ENCODE peak calls at places on chromosome 19, in nine cellular contexts. One of them, this sample, is unnamed.
A peak's percentile ranks its signal among the peaks of the same experiment; 100 is the strongest.

GRCh38 chr19:56120371-56121179 is 520 bp downstream of the ZNF787 start:
- DNase-seq in esophagus squamous epithelium: peak; percentile 39
- DNase-seq in frontal cortex: peak; percentile 85
- DNase-seq in breast epithelium: peak; percentile 48
- DNase-seq in aorta: peak; percentile 94
- DNase-seq in ELR: peak; percentile 83
- DNase-seq in nucleus accumbens: no peak
- DNase-seq in neuronal stem cell: no peak
- DNase-seq in SK-MEL-5: peak; percentile 86
- DNase-seq in this sample: peak; percentile 77

GRCh38 chr19:19321143-19321577 is 531 bp downstream of the MAU2 start:
- DNase-seq in esophagus squamous epithelium: no peak
- DNase-seq in frontal cortex: no peak
- DNase-seq in breast epithelium: no peak
- DNase-seq in aorta: no peak
- DNase-seq in ELR: peak; percentile 44
- DNase-seq in nucleus accumbens: no peak
- DNase-seq in neuronal stem cell: peak; percentile 23
- DNase-seq in SK-MEL-5: no peak
- DNase-seq in this sample: no peak

GRCh38 chr19:10855879-10856522 is 7.8 kb downstream of the C19orf38 start:
- DNase-seq in esophagus squamous epithelium: no peak
- DNase-seq in frontal cortex: no peak
- DNase-seq in breast epithelium: no peak
- DNase-seq in aorta: no peak
- DNase-seq in ELR: peak; percentile 60
- DNase-seq in nucleus accumbens: no peak
- DNase-seq in neuronal stem cell: no peak
- DNase-seq in SK-MEL-5: peak; percentile 55
- DNase-seq in this sample: no peak

GRCh38 chr19:51119675-51120074 is 5.0 kb upstream of the SIGLEC9 start:
- DNase-seq in esophagus squamous epithelium: no peak
- DNase-seq in frontal cortex: no peak
- DNase-seq in breast epithelium: no peak
- DNase-seq in aorta: no peak
- DNase-seq in ELR: no peak
- DNase-seq in nucleus accumbens: no peak
- DNase-seq in neuronal stem cell: no peak
- DNase-seq in SK-MEL-5: no peak
- DNase-seq in this sample: no peak

GRCh38 chr19:56958428-56958827 is 117.9 kb upstream of the PEG3 start:
- DNase-seq in esophagus squamous epithelium: no peak
- DNase-seq in frontal cortex: no peak
- DNase-seq in breast epithelium: no peak
- DNase-seq in aorta: no peak
- DNase-seq in ELR: no peak
- DNase-seq in nucleus accumbens: no peak
- DNase-seq in neuronal stem cell: no peak
- DNase-seq in SK-MEL-5: no peak
- DNase-seq in this sample: no peak

GRCh38 chr19:1608414-1609391 is 3.4 kb upstream of the UQCR11 start:
- DNase-seq in esophagus squamous epithelium: no peak
- DNase-seq in frontal cortex: no peak
- DNase-seq in breast epithelium: no peak
- DNase-seq in aorta: no peak
- DNase-seq in ELR: peak; percentile 45
- DNase-seq in nucleus accumbens: no peak
- DNase-seq in neuronal stem cell: no peak
- DNase-seq in SK-MEL-5: no peak
- DNase-seq in this sample: no peak

GRCh38 chr19:49368711-49369358 is 5.2 kb downstream of the DKKL1 start:
- DNase-seq in esophagus squamous epithelium: no peak
- DNase-seq in frontal cortex: no peak
- DNase-seq in breast epithelium: no peak
- DNase-seq in aorta: no peak
- DNase-seq in ELR: no peak
- DNase-seq in nucleus accumbens: no peak
- DNase-seq in neuronal stem cell: no peak
- DNase-seq in SK-MEL-5: no peak
- DNase-seq in this sample: no peak

GRCh38 chr19:11203194-11204075 is 6.1 kb upstream of the KANK2 start:
- DNase-seq in esophagus squamous epithelium: no peak
- DNase-seq in frontal cortex: peak; percentile 88
- DNase-seq in breast epithelium: peak; percentile 81
- DNase-seq in aorta: peak; percentile 94
- DNase-seq in ELR: peak; percentile 80
- DNase-seq in nucleus accumbens: no peak
- DNase-seq in neuronal stem cell: peak; percentile 53
- DNase-seq in SK-MEL-5: peak; percentile 53
- DNase-seq in this sample: no peak

GRCh38 chr19:29515233-29515619 is 10.6 kb upstream of the VSTM2B start:
- DNase-seq in esophagus squamous epithelium: no peak
- DNase-seq in frontal cortex: no peak
- DNase-seq in breast epithelium: no peak
- DNase-seq in aorta: peak; percentile 44
- DNase-seq in ELR: no peak
- DNase-seq in nucleus accumbens: no peak
- DNase-seq in neuronal stem cell: no peak
- DNase-seq in SK-MEL-5: no peak
- DNase-seq in this sample: no peak

GRCh38 chr19:36113895-36114762 is 546 bp downstream of the POLR2I start:
- DNase-seq in esophagus squamous epithelium: no peak
- DNase-seq in frontal cortex: no peak
- DNase-seq in breast epithelium: peak; percentile 25
- DNase-seq in aorta: no peak
- DNase-seq in ELR: peak; percentile 52
- DNase-seq in nucleus accumbens: no peak
- DNase-seq in neuronal stem cell: no peak
- DNase-seq in SK-MEL-5: peak; percentile 23
- DNase-seq in this sample: peak; percentile 64

GRCh38 chr19:19595171-19595701 is 23.3 kb downstream of the PBX4 start:
- DNase-seq in esophagus squamous epithelium: no peak
- DNase-seq in frontal cortex: no peak
- DNase-seq in breast epithelium: peak; percentile 31
- DNase-seq in aorta: no peak
- DNase-seq in ELR: peak; percentile 21
- DNase-seq in nucleus accumbens: no peak
- DNase-seq in neuronal stem cell: no peak
- DNase-seq in SK-MEL-5: peak; percentile 3
- DNase-seq in this sample: peak; percentile 68

GRCh38 chr19:46849610-46850009 is 1.0 kb downstream of the AP2S1 start:
- DNase-seq in esophagus squamous epithelium: no peak
- DNase-seq in frontal cortex: no peak
- DNase-seq in breast epithelium: no peak
- DNase-seq in aorta: no peak
- DNase-seq in ELR: peak; percentile 42
- DNase-seq in nucleus accumbens: no peak
- DNase-seq in neuronal stem cell: no peak
- DNase-seq in SK-MEL-5: no peak
- DNase-seq in this sample: no peak

GRCh38 chr19:48095637-48096175 is 14.9 kb downstream of the PLA2G4C start:
- DNase-seq in esophagus squamous epithelium: no peak
- DNase-seq in frontal cortex: no peak
- DNase-seq in breast epithelium: no peak
- DNase-seq in aorta: no peak
- DNase-seq in ELR: peak; percentile 32
- DNase-seq in nucleus accumbens: no peak
- DNase-seq in neuronal stem cell: no peak
- DNase-seq in SK-MEL-5: no peak
- DNase-seq in this sample: no peak

GRCh38 chr19:46610851-46611770 is 10.0 kb downstream of the CALM3 start:
- DNase-seq in esophagus squamous epithelium: no peak
- DNase-seq in frontal cortex: peak; percentile 6
- DNase-seq in breast epithelium: no peak
- DNase-seq in aorta: peak; percentile 69
- DNase-seq in ELR: no peak
- DNase-seq in nucleus accumbens: no peak
- DNase-seq in neuronal stem cell: no peak
- DNase-seq in SK-MEL-5: no peak
- DNase-seq in this sample: no peak

This sample was measured in NCI-H524.